ENCODE peak calls at places on chromosomes 5 and 9, in eight cellular contexts. C is psoas muscle; E is effector memory CD4-positive, alpha-beta T cell; Y is transverse colon; I is CD4-positive, alpha-beta T cell; M is cardiac muscle cell; S is tibial nerve; X is lung. H is an unnamed sample.

GRCh38 chr5:57795203-57795602 is 312.6 kb upstream of the ACTBL2 start:
- DNase-seq in X (no peak), S (no peak), I (no peak), Y (no peak), M (no peak), C (no peak), E (no peak), H (no peak)

GRCh38 chr5:93925321-93925720 is 183.9 kb upstream of the POU5F2 start:
- DNase-seq in S (no peak), C (no peak), E (no peak), M (no peak), X (no peak), Y (no peak), I (no peak), H (no peak)

GRCh38 chr5:35458824-35459207 is 158.8 kb upstream of the SPEF2 start:
- DNase-seq in X (peak; percentile 47), C (no peak), E (no peak), I (no peak), M (no peak), S (no peak), Y (peak; percentile 23), H (no peak)

GRCh38 chr5:67045816-67046740 is 150.5 kb downstream of the CD180 start:
- DNase-seq in M (no peak), X (no peak), Y (no peak), C (no peak), E (no peak), S (no peak), I (no peak), H (no peak)

GRCh38 chr9:98369896-98370295 is 114.4 kb upstream of the TBC1D2 start:
- DNase-seq in C (no peak), X (no peak), M (no peak), Y (no peak), E (no peak), S (no peak), I (no peak), H (no peak)

GRCh38 chr5:58335518-58335917 is 124.4 kb downstream of the PLK2 start:
- DNase-seq in C (no peak), S (no peak), X (no peak), M (no peak), Y (no peak), E (no peak), I (no peak), H (no peak)

GRCh38 chr5:130471-131175 is 38.7 kb downstream of the PLEKHG4B start:
- DNase-seq in X (no peak), S (no peak), Y (no peak), C (no peak), E (no peak), M (peak; percentile 17), I (no peak), H (peak; percentile 30)

GRCh38 chr5:4348919-4349318 is 753.3 kb downstream of the IRX1 start:
- DNase-seq in S (no peak), Y (no peak), E (no peak), X (no peak), M (no peak), C (no peak), I (no peak), H (no peak)

GRCh38 chr5:113250341-113250953 is 184.3 kb downstream of the TSSK1B start:
- DNase-seq in Y (peak; percentile 28), I (no peak), M (peak; percentile 96), C (peak; percentile 19), X (no peak), E (no peak), S (peak; percentile 42), H (peak; percentile 75)

GRCh38 chr5:78638423-78638822 is 10.1 kb downstream of the LHFPL2 start:
- DNase-seq in Y (peak; percentile 52), I (no peak), X (peak; percentile 63), C (peak; percentile 58), E (no peak), S (no peak), M (peak; percentile 92), H (peak; percentile 94)

GRCh38 chr5:97839338-97840081 is 656.5 kb upstream of the RIOK2 start:
- DNase-seq in M (peak; percentile 43), S (no peak), E (no peak), C (no peak), I (no peak), Y (no peak), X (no peak), H (no peak)

GRCh38 chr5:99815-100214 is 7.8 kb downstream of the PLEKHG4B start:
- DNase-seq in M (no peak), X (no peak), E (no peak), S (no peak), Y (no peak), C (no peak), I (no peak), H (no peak)

GRCh38 chr9:37987467-37987981 is 81.5 kb downstream of the SHB start:
- DNase-seq in Y (no peak), S (no peak), C (no peak), X (no peak), I (no peak), E (no peak), M (no peak), H (peak; percentile 71)

GRCh38 chr9:19471737-19472648 is 63.2 kb downstream of the ACER2 start:
- DNase-seq in M (peak; percentile 73), E (peak; percentile 9), I (peak; percentile 43), X (peak; percentile 35), S (no peak), Y (peak; percentile 51), C (peak; percentile 55), H (peak; percentile 33)

GRCh38 chr9:19470981-19471650 is 62.3 kb downstream of the ACER2 start:
- DNase-seq in M (peak; percentile 54), Y (no peak), E (no peak), C (no peak), I (no peak), S (no peak), X (no peak), H (no peak)

GRCh38 chr9:19470567-19470966 is 61.8 kb downstream of the ACER2 start:
- DNase-seq in S (no peak), Y (no peak), E (no peak), M (no peak), X (no peak), I (no peak), C (no peak), H (no peak)

DNA sequence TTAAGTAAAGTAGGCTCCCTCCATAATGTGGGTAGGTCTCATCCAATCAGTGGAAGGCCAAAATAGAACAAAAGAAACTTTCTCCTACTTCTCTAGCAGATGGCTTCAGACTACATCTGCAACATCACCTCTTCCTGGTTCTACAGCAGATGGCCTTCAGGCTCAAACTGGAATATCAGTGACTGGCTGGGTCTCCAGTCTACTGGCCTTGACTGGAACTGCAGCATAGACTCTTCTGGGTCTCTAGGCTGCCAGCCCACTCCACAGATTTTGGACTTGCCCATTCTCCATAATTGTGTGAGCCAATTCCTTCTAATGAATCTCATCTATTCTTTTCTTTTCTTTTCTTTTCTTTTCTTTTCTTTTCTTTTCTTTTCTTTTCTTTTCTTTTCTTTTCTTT is 64.8 kb downstream of the ACER2 start:
- DNase-seq in C (no peak), X (no peak), M (no peak), E (no peak), I (no peak), Y (no peak), S (no peak), H (no peak)
- H3K27ac ChIP-seq in C (no peak overlapping the region), X (no peak overlapping the region), M (no peak overlapping the region), E (no peak overlapping the region), I (no peak overlapping the region), Y (no peak overlapping the region), S (no peak overlapping the region), H (no peak overlapping the region)

GRCh38 chr9:123046796-123047195 is 13.3 kb downstream of the GPR21 start:
- DNase-seq in E (no peak), S (no peak), Y (no peak), C (no peak), X (no peak), I (no peak), M (no peak), H (no peak)

GRCh38 chr9:123048748-123049147 is 15.3 kb downstream of the GPR21 start:
- DNase-seq in E (no peak), M (no peak), C (no peak), Y (no peak), I (no peak), X (no peak), S (no peak), H (no peak)

GRCh38 chr9:123053711-123054110 is 20.2 kb downstream of the GPR21 start:
- DNase-seq in E (no peak), X (no peak), S (no peak), I (no peak), Y (no peak), C (no peak), M (no peak), H (no peak)

GRCh38 chr9:123044556-123044955 is 11.1 kb downstream of the GPR21 start:
- DNase-seq in E (no peak), M (peak; percentile 70), I (no peak), Y (no peak), C (no peak), X (no peak), S (no peak), H (no peak)

DNA sequence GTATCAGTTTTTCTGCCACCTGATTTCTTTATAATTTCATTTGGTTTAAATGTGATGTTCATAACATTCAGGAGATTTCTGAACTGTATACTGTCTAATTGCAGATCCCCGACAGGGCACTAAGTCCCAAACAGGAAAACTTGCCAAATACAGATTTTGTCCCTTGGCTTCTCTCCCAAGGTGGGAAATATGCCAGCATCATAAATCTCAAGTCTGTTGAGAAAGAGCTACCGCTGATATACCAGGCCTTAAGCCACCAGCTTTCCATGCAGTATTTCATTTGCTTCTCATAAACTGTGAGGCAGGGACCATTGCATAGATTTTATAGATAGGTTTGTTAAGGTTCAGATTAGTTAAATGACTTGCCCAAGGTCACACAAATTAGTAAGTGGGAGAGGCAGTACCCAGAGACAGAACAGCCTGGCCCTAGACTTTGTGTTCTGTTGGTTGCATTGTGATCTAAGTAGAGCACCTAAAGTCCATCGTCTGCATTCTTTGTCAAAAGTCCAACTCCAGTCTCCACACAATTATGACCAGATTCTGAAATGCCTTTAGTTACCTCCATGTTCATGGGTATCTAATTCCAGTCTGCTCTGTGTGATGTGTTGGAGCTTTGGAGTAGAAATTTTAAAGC is 16.2 kb downstream of the GPR21 start:
- DNase-seq in M (peak; percentile 78), S (no peak), C (no peak), E (no peak), X (peak; percentile 35), Y (peak; percentile 38), I (no peak), H (no peak)
- H3K27ac ChIP-seq in M (peak overlapping the region; percentile 43), S (peak overlapping the region; percentile 26), C (peak overlapping the region; percentile 3), E (no peak overlapping the region), X (no peak overlapping the region), Y (peak overlapping the region; percentile 77), I (no peak overlapping the region), H (no peak overlapping the region)

GRCh38 chr5:124895236-124895635 is 148.8 kb upstream of the ZNF608 start:
- DNase-seq in Y (no peak), C (no peak), X (no peak), I (no peak), S (no peak), E (no peak), M (no peak), H (no peak)
- H3K27ac ChIP-seq in Y (no peak overlapping the region), C (no peak overlapping the region), X (no peak overlapping the region), I (no peak overlapping the region), S (no peak overlapping the region), E (no peak overlapping the region), M (no peak overlapping the region), H (no peak overlapping the region)

GRCh38 chr9:70475211-70475610 is 60.8 kb upstream of the KLF9 start:
- DNase-seq in M (no peak), I (no peak), S (no peak), E (no peak), Y (no peak), C (no peak), X (no peak), H (no peak)
- H3K27ac ChIP-seq in M (no peak overlapping the region), I (no peak overlapping the region), S (peak overlapping the region; percentile 26), E (no peak overlapping the region), Y (peak overlapping the region; percentile 90), C (no peak overlapping the region), X (peak overlapping the region; percentile 67), H (no peak overlapping the region)